ENCODE peak calls at places on chromosome 19, in nine cellular contexts. E is mammary epithelial cell; W is T follicular helper cell; J is stimulated activated CD4-positive, alpha-beta T cell treated with anti-CD3 and anti-CD28 coated beads, Interleukin-4, amount 100 ng/mL, for 4 hours; G is activated CD4-positive, alpha-beta T cell treated with anti-CD3 and anti-CD28 coated beads, Interleukin-2, amount 50 U/mL, for 1 hour; D is T-helper 1 cell; Q is ELR; Z is NCI-H1417; T is NCI-H510A. H is an unnamed sample.
A peak's percentile ranks its signal among the peaks of the same experiment; 100 is the strongest.

GRCh38 chr19:23060016-23060415 is 56.8 kb upstream of the ZNF730 start:
- DNase-seq in W (no peak), T (no peak), J (no peak), D (no peak), Q (no peak), G (no peak), Z (no peak), E (no peak), H (no peak)

GRCh38 chr19:17513801-17514200 is 2.4 kb downstream of the PGLS start:
- DNase-seq in W (no peak), J (no peak), G (no peak), D (no peak), T (no peak), E (peak; percentile 70), Q (peak; percentile 49), Z (no peak), H (no peak)

GRCh38 chr19:2047076-2047448 is 4.0 kb downstream of the MKNK2 start:
- DNase-seq in Q (no peak), T (no peak), W (no peak), G (no peak), J (no peak), Z (no peak), D (no peak), E (no peak), H (no peak)

GRCh38 chr19:48806818-48807589 is 3.8 kb downstream of the BCAT2 start:
- DNase-seq in D (no peak), Q (no peak), Z (no peak), T (peak; percentile 23), G (no peak), J (no peak), W (no peak), E (no peak), H (no peak)

GRCh38 chr19:38385057-38385803 is 2.6 kb downstream of the GGN start:
- DNase-seq in E (no peak), Z (no peak), G (no peak), W (no peak), J (no peak), D (no peak), T (no peak), Q (no peak), H (no peak)

GRCh38 chr19:38420935-38421334 is 5.1 kb downstream of the RASGRP4 start:
- DNase-seq in E (no peak), G (no peak), Q (no peak), Z (no peak), D (no peak), W (no peak), T (no peak), J (no peak), H (no peak)

GRCh38 chr19:8612807-8613171 is 2.3 kb upstream of the ADAMTS10 start:
- DNase-seq in D (no peak), G (no peak), W (no peak), J (no peak), Q (no peak), E (no peak), Z (no peak), T (no peak), H (no peak)

GRCh38 chr19:19067276-19068072 is 3.7 kb downstream of the SLC25A42 start:
- DNase-seq in Q (no peak), J (no peak), W (no peak), T (no peak), Z (no peak), D (no peak), G (no peak), E (no peak), H (no peak)

GRCh38 chr19:12952488-12953455 is 4.3 kb downstream of the GADD45GIP1 start:
- DNase-seq in Z (no peak), G (no peak), T (no peak), W (no peak), Q (peak; percentile 90), D (no peak), E (no peak), J (no peak), H (no peak)